ENCODE peak calls at places on chromosomes 1 and 21, in four cellular contexts. S, B, P and Q are unnamed samples.

GRCh38 chr1:100332331-100332730 is 20.0 kb upstream of the CDC14A start:
- ATAC-seq in S (no peak), B (no peak), P (no peak), Q (no peak)

GRCh38 chr1:212255705-212256307 is 29.4 kb upstream of the PPP2R5A start:
- ATAC-seq in S (peak), B (peak), P (peak), Q (peak)

GRCh38 chr1:59046134-59046533 is 250.8 kb upstream of the FGGY start:
- ATAC-seq in S (no peak), B (no peak), P (no peak), Q (no peak)

GRCh38 chr21:45226540-45227326 is 61.0 kb downstream of the POFUT2 start:
- ATAC-seq in S (no peak), B (no peak), P (no peak), Q (no peak)

GRCh38 chr1:209708297-209708696 is 3.7 kb downstream of the HSD11B1 start:
- ATAC-seq in S (no peak), B (no peak), P (no peak), Q (no peak)

GRCh38 chr1:107897428-107898339 is 67.3 kb downstream of the VAV3 start:
- ATAC-seq in S (peak), B (no peak), P (no peak), Q (no peak)

GRCh38 chr1:205600085-205600484 is 31.7 kb downstream of the ELK4 start:
- ATAC-seq in S (no peak), B (no peak), P (no peak), Q (no peak)

GRCh38 chr21:14875704-14876364 is 189.0 kb downstream of the NRIP1 start:
- ATAC-seq in S (peak), B (no peak), P (peak), Q (no peak)

GRCh38 chr21:35366348-35367085 is 317.4 kb upstream of the RUNX1 start:
- ATAC-seq in S (no peak), B (peak), P (peak), Q (peak)

GRCh38 chr1:19758227-19758830 is 41.4 kb downstream of the TMCO4 start:
- ATAC-seq in S (no peak), B (no peak), P (no peak), Q (no peak)

GRCh38 chr1:43783096-43783670 is 75.8 kb downstream of the ST3GAL3 start:
- ATAC-seq in S (no peak), B (peak), P (peak), Q (no peak)

GRCh38 chr1:236137285-236137852 is 5.0 kb upstream of the GPR137B start:
- ATAC-seq in S (no peak), B (no peak), P (no peak), Q (no peak)

GRCh38 chr1:215160351-215160750 is 77.8 kb downstream of the KCNK2 start:
- ATAC-seq in S (no peak), B (no peak), P (no peak), Q (no peak)

GRCh38 chr1:113677250-113678158 is 81.8 kb downstream of the PHTF1 start:
- ATAC-seq in S (peak), B (peak), P (peak), Q (no peak)

GRCh38 chr1:6266641-6267040 is 5.7 kb upstream of the GPR153 start:
- ATAC-seq in S (no peak), B (no peak), P (no peak), Q (no peak)

GRCh38 chr1:36453051-36453450 is 2.8 kb upstream of the OSCP1 start:
- ATAC-seq in S (no peak), B (no peak), P (no peak), Q (no peak)

GRCh38 chr1:34618381-34618780 is 136.5 kb upstream of the GJB5 start:
- ATAC-seq in S (no peak), B (no peak), P (no peak), Q (no peak)

GRCh38 chr1:23210963-23211362 is 6.3 kb downstream of the HTR1D start:
- ATAC-seq in S (no peak), B (no peak), P (no peak), Q (no peak)

GRCh38 chr21:14050121-14050520 is 160.6 kb downstream of the LIPI start:
- ATAC-seq in S (no peak), B (no peak), P (no peak), Q (no peak)

GRCh38 chr1:202938287-202938925 is 11.4 kb upstream of the KLHL12 start:
- ATAC-seq in S (no peak), B (no peak), P (peak), Q (no peak)

GRCh38 chr1:245583575-245584330 is 429.0 kb downstream of the KIF26B start:
- ATAC-seq in S (no peak), B (no peak), P (peak), Q (no peak)

DNA sequence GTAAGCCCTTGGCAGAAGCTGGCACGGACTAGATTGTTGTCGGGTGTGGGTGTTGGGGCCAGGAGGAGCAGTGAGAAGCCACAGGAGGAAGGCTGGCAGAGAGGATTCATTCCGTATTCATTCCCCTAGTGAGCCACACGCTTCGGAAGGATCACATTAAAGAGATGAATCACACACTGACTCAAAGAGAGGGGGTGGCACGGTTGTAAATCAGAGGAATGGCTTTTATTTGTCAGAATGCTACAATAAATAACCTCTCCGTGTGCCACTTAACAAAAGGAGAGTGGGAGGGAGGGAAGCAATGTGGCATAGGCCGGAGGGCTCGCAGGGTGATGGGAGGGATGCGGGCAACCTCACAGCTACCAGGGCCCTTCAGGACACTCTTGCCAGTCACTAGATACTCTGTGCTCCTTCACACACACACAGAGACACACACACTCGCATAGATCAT is 135.5 kb downstream of the HIVEP3 start:
- ATAC-seq in S (peak), B (no peak), P (peak), Q (no peak)
- H3K4me3 ChIP-seq in S (no peak), B (no peak), P (no peak), Q (no peak)

GRCh38 chr1:247193958-247194357 is 22.1 kb upstream of the ZNF124 start:
- ATAC-seq in S (no peak), B (no peak), P (no peak), Q (no peak)

GRCh38 chr1:247184254-247184653 is 12.4 kb upstream of the ZNF124 start:
- ATAC-seq in S (no peak), B (no peak), P (no peak), Q (no peak)

DNA sequence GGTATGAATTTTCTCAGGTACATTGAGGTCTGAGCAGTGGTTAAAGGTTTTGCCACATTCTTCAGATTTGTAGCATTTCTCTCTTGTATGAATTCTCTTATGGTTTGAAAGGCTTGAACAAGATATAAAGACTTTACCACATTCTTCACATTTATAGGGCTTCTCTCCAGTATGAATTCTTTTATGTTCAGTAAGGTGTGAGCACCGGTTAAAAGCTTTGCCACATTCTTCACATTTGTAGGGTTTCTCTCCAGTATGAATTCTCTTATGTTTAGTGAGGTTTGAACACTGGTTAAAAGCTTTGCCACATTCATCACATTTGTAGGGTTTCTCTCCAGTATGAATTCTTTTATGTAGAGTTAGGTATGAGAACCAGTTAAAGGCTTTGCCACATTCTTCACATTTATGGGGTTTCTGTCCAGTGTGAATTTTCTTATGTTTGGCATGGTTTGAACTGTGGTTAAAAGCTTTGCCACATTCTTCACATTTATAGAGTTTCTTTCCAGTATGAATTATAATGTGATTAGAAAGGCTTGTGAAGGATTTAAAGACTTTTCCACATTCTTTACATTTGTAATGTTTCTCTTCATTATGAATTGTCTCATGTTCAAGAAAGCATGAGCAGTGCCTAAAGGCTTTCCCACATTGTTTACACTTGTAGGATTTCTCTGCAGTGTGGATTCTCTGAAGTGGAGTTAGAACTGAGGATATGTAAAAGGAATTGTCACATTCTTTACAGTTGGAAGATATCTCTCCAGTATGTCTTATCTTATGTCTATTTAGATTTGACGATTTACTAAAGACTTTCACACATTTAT is 18.4 kb upstream of the ZNF124 start:
- ATAC-seq in S (no peak), B (no peak), P (no peak), Q (no peak)
- H3K4me3 ChIP-seq in S (no peak), B (no peak), P (no peak), Q (no peak)

GRCh38 chr1:219660666-219661463 is 48.0 kb upstream of the ZC3H11B start:
- ATAC-seq in S (peak), B (peak), P (peak), Q (peak)
- H3K4me3 ChIP-seq in S (no peak), B (peak), P (peak), Q (no peak)

GRCh38 chr1:243421784-243422183 is 165.9 kb downstream of the SDCCAG8 start:
- ATAC-seq in S (peak), B (peak), P (peak), Q (no peak)

GRCh38 chr1:243420369-243420768 is 164.5 kb downstream of the SDCCAG8 start:
- ATAC-seq in S (no peak), B (no peak), P (no peak), Q (no peak)

GRCh38 chr1:243416510-243416909 is 160.7 kb downstream of the SDCCAG8 start:
- ATAC-seq in S (no peak), B (no peak), P (no peak), Q (no peak)

GRCh38 chr1:243422362-243422761 is 166.5 kb downstream of the SDCCAG8 start:
- ATAC-seq in S (no peak), B (no peak), P (no peak), Q (no peak)

GRCh38 chr1:243420968-243421675 is 165.3 kb downstream of the SDCCAG8 start:
- ATAC-seq in S (no peak), B (no peak), P (peak), Q (no peak)
- H3K4me3 ChIP-seq in S (no peak), B (no peak), P (no peak), Q (no peak)